ENCODE peak calls at places on chromosomes 16 and 17, in five cellular contexts. One of them, this sample, is unnamed.

GRCh38 chr16:9077001-9077809 is 14.2 kb upstream of the HAPSTR1 start:
- DNase-seq in neuronal stem cell: no peak
- DNase-seq in GM12865: no peak
- DNase-seq in NCI-H1105 treated with DMSO at 0.1 percent for 48 hours: no peak
- DNase-seq in KG1: no peak
- DNase-seq in this sample: no peak

GRCh38 chr16:65005696-65006095 is 116.2 kb downstream of the CDH11 start:
- DNase-seq in neuronal stem cell: no peak
- DNase-seq in GM12865: no peak
- DNase-seq in NCI-H1105 treated with DMSO at 0.1 percent for 48 hours: no peak
- DNase-seq in KG1: no peak
- DNase-seq in this sample: no peak

GRCh38 chr17:40777971-40778370 is 4.4 kb downstream of the KRT27 start:
- DNase-seq in neuronal stem cell: no peak
- DNase-seq in GM12865: no peak
- DNase-seq in NCI-H1105 treated with DMSO at 0.1 percent for 48 hours: no peak
- DNase-seq in KG1: no peak
- DNase-seq in this sample: no peak

GRCh38 chr16:31453255-31454204 is 5.8 kb upstream of the ARMC5 start:
- DNase-seq in neuronal stem cell: no peak
- DNase-seq in GM12865: no peak
- DNase-seq in NCI-H1105 treated with DMSO at 0.1 percent for 48 hours: no peak
- DNase-seq in KG1: no peak
- DNase-seq in this sample: no peak

GRCh38 chr16:28878083-28878926 is at the start of gene ATP2A1:
- DNase-seq in neuronal stem cell: no peak
- DNase-seq in GM12865: no peak
- DNase-seq in NCI-H1105 treated with DMSO at 0.1 percent for 48 hours: no peak
- DNase-seq in KG1: no peak
- DNase-seq in this sample: no peak

GRCh38 chr16:2897110-2897509 is 14.1 kb downstream of the FLYWCH2 start:
- DNase-seq in neuronal stem cell: no peak
- DNase-seq in GM12865: peak
- DNase-seq in NCI-H1105 treated with DMSO at 0.1 percent for 48 hours: no peak
- DNase-seq in KG1: no peak
- DNase-seq in this sample: no peak

GRCh38 chr16:55842369-55843104 is 9.6 kb upstream of the CES1 start:
- DNase-seq in neuronal stem cell: peak
- DNase-seq in GM12865: peak
- DNase-seq in NCI-H1105 treated with DMSO at 0.1 percent for 48 hours: peak
- DNase-seq in KG1: no peak
- DNase-seq in this sample: peak

GRCh38 chr16:70490261-70490660 is 33.1 kb downstream of the COG4 start:
- DNase-seq in neuronal stem cell: no peak
- DNase-seq in GM12865: no peak
- DNase-seq in NCI-H1105 treated with DMSO at 0.1 percent for 48 hours: no peak
- DNase-seq in KG1: no peak
- DNase-seq in this sample: no peak

GRCh38 chr16:75102595-75102994 is 14.0 kb downstream of the LDHD start:
- DNase-seq in neuronal stem cell: no peak
- DNase-seq in GM12865: no peak
- DNase-seq in NCI-H1105 treated with DMSO at 0.1 percent for 48 hours: no peak
- DNase-seq in KG1: no peak
- DNase-seq in this sample: no peak

GRCh38 chr16:1532081-1532760 is 1.2 kb upstream of the TMEM204 start:
- DNase-seq in neuronal stem cell: no peak
- DNase-seq in GM12865: no peak
- DNase-seq in NCI-H1105 treated with DMSO at 0.1 percent for 48 hours: no peak
- DNase-seq in KG1: no peak
- DNase-seq in this sample: no peak

This sample was measured in iPS DF 6.9.